ENCODE peak calls at places on chromosomes 4 and X, in nine cellular contexts. W, C, E, D, U, K, G, X and A are unnamed samples. For H3K27me3, the result is how much of the 10 kb centered on the place peaks cover.

GRCh38 chr4:141425124-141425523 is 204.4 kb downstream of the ZNF330 start:
- DNase-seq in W (no peak), C (peak), E (no peak), D (no peak), U (no peak), K (peak), G (no peak), X (peak), A (no peak)

GRCh38 chr4:176635372-176636261 is 157.1 kb downstream of the VEGFC start:
- DNase-seq in W (no peak), C (peak), E (no peak), D (peak), U (no peak), K (no peak), G (no peak), X (no peak), A (no peak)

GRCh38 chr4:145524535-145524934 is 42.9 kb downstream of the SMAD1 start:
- DNase-seq in W (no peak), C (no peak), E (no peak), D (no peak), U (no peak), K (no peak), G (no peak), X (no peak), A (no peak)

GRCh38 chrX:10124506-10125247 is 32.1 kb upstream of the CLCN4 start:
- DNase-seq in W (no peak), C (no peak), E (no peak), D (no peak), U (no peak), K (no peak), G (no peak), X (no peak), A (no peak)

GRCh38 chrX:70260104-70260503 is at the start of gene P2RY4:
- DNase-seq in W (no peak), C (no peak), E (no peak), D (no peak), U (no peak), K (no peak), G (no peak), X (no peak), A (no peak)

GRCh38 chr4:88822034-88822433 is 124.4 kb upstream of the NAP1L5 start:
- DNase-seq in W (no peak), C (no peak), E (no peak), D (no peak), U (no peak), K (no peak), G (no peak), X (no peak), A (no peak)

GRCh38 chr4:5158825-5159224 is 107.5 kb downstream of the STK32B start:
- DNase-seq in W (no peak), C (no peak), E (no peak), D (no peak), U (no peak), K (no peak), G (no peak), X (no peak), A (no peak)

GRCh38 chr4:89303177-89303576 is 4.4 kb downstream of the GPRIN3 start:
- DNase-seq in W (no peak), C (no peak), E (no peak), D (no peak), U (no peak), K (no peak), G (peak), X (no peak), A (peak)

GRCh38 chr4:19580090-19580489 is 671.6 kb upstream of the SLIT2 start:
- DNase-seq in W (no peak), C (peak), E (no peak), D (no peak), U (no peak), K (peak), G (no peak), X (no peak), A (no peak)

GRCh38 chr4:26022346-26022891 is 108.4 kb downstream of the SMIM20 start:
- DNase-seq in W (no peak), C (peak), E (no peak), D (peak), U (no peak), K (peak), G (no peak), X (no peak), A (no peak)

GRCh38 chrX:49054073-49054762 is 4.6 kb upstream of the CCDC120 start:
- DNase-seq in W (no peak), C (no peak), E (no peak), D (no peak), U (no peak), K (no peak), G (no peak), X (no peak), A (no peak)

GRCh38 chr4:76120199-76120598 is 28.0 kb downstream of the NUP54 start:
- DNase-seq in W (no peak), C (no peak), E (no peak), D (no peak), U (no peak), K (no peak), G (no peak), X (no peak), A (no peak)
- H3K4me3 ChIP-seq in W (no peak), C (no peak), E (no peak), D (no peak), U (no peak), K (no peak), G (no peak), X (no peak), A (no peak)

GRCh38 chr4:110638347-110638746 is 15.5 kb upstream of the PITX2 start:
- DNase-seq in W (no peak), C (no peak), E (no peak), D (no peak), U (no peak), K (no peak), G (no peak), X (no peak), A (no peak)
- H3K27me3 ChIP-seq in W (under half), C (under half), E (half or more), D (half or more), U (half or more), K (under half), G (under half), X (under half), A (half or more)

DNA sequence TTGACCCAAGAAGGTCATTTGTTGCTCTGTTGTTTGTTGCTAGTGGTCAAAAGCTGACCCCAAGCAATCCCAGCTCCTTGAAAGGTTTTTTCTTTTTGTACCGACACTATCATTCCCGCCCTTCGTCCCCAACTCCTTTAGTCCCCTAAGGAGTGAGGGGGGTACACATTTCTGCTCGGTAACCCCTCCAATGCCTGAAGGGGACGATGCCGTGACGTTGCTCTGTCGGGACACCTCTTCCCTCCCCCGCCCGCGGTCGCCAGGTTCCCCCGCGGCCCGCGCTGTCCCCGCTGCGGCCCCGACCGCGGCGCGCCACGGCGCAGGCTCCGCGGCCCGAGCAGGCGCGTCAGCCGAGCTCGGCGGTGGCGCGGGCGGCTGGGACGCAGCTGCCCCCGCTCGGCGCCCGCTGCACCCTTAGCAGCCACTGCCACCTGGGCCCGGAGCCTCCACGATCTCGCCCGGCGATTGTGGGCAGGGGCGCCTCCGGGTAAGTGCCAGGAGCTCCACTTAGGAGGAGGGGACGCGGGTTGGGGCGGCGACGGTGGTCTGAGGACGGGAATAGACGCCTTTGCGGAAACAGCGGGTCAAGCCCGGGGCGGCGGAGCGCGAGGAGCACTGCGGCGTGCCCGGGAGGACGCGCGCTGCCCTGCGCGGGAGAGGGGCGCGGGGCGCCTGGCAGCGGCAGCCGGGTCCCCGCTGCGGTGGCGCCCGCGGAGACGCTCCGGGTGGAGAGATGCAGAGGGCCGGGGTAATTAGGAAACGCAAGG is at the start of gene GLRB:
- DNase-seq in W (peak), C (peak), E (peak), D (peak), U (no peak), K (peak), G (no peak), X (no peak), A (no peak)
- H3K4me3 ChIP-seq in W (peak), C (peak), E (peak), D (peak), U (peak), K (peak), G (peak), X (no peak), A (no peak)

GRCh38 chr4:13525606-13526281 is 18.6 kb downstream of the NKX3-2 start:
- DNase-seq in W (no peak), C (no peak), E (no peak), D (no peak), U (no peak), K (no peak), G (no peak), X (no peak), A (no peak)
- H3K27me3 ChIP-seq in W (half or more), C (half or more), E (half or more), D (half or more), U (half or more), K (under half), G (under half), X (under half), A (half or more)

GRCh38 chr4:52051615-52052474 is 741 bp downstream of the SPATA18 start:
- DNase-seq in W (peak), C (peak), E (peak), D (peak), U (no peak), K (peak), G (no peak), X (no peak), A (no peak)
- H3K4me3 ChIP-seq in W (peak), C (peak), E (peak), D (peak), U (peak), K (peak), G (peak), X (peak), A (no peak)